ENCODE peak calls at places on chromosomes 7 and 10, in eight cellular contexts. N is cardiac muscle cell, J is A549, Z is tibial nerve, P is HepG2, G is endothelial cell of umbilical vein, K is lower lobe of right lung, L is neural progenitor cell. R is an unnamed sample.

GRCh38 chr10:13100349-13101294 is 659 bp downstream of the OPTN start:
- DNase-seq in J (peak; percentile 45), G (peak; percentile 53), L (no peak), P (peak; percentile 15), K (no peak), N (no peak), Z (no peak), R (peak; percentile 78)

GRCh38 chr10:65670087-65670486 is 1255.7 kb upstream of the LRRTM3 start:
- DNase-seq in L (no peak), K (no peak), G (no peak), J (no peak), P (no peak), Z (no peak), N (no peak), R (no peak)

GRCh38 chr10:114395361-114396022 is 8.8 kb downstream of the AFAP1L2 start:
- DNase-seq in G (no peak), K (no peak), J (no peak), L (no peak), N (no peak), P (no peak), Z (no peak), R (no peak)

GRCh38 chr7:66883716-66884115 is 37.3 kb upstream of the TMEM248 start:
- DNase-seq in J (no peak), Z (no peak), L (no peak), G (no peak), P (no peak), K (no peak), N (no peak), R (no peak)

GRCh38 chr10:113746188-113746950 is 5.1 kb upstream of the PLEKHS1 start:
- DNase-seq in K (no peak), Z (no peak), N (no peak), J (peak; percentile 41), L (no peak), P (peak; percentile 43), G (no peak), R (no peak)

GRCh38 chr10:127563718-127564553 is 14.8 kb downstream of the NPS start:
- DNase-seq in G (no peak), L (peak; percentile 15), N (peak; percentile 20), Z (no peak), K (peak; percentile 66), P (no peak), J (peak; percentile 15), R (no peak)

GRCh38 chr10:43594944-43595589 is 11.2 kb upstream of the ZNF485 start:
- DNase-seq in L (no peak), N (no peak), Z (no peak), G (peak; percentile 40), P (no peak), K (no peak), J (no peak), R (no peak)

GRCh38 chr7:128913856-128914565 is 3.5 kb upstream of the KCP start:
- DNase-seq in N (no peak), J (no peak), P (no peak), Z (no peak), L (no peak), G (no peak), K (no peak), R (peak; percentile 60)

GRCh38 chr7:67662804-67663203 is 666.2 kb downstream of the TYW1 start:
- DNase-seq in G (no peak), J (no peak), L (no peak), P (no peak), K (no peak), N (no peak), Z (no peak), R (no peak)

GRCh38 chr10:61942997-61943457 is 41.5 kb downstream of the ARID5B start:
- DNase-seq in P (no peak), K (no peak), N (no peak), J (no peak), Z (no peak), G (peak; percentile 61), L (no peak), R (no peak)

GRCh38 chr7:1473864-1474512 is 14.7 kb upstream of the MICALL2 start:
- DNase-seq in G (peak; percentile 64), K (peak; percentile 91), P (peak; percentile 63), N (peak; percentile 91), L (peak; percentile 92), J (peak; percentile 77), Z (peak; percentile 73), R (peak; percentile 90)

GRCh38 chr10:114391599-114391998 is 12.7 kb downstream of the AFAP1L2 start:
- DNase-seq in K (no peak), J (no peak), P (no peak), G (no peak), N (no peak), L (no peak), Z (no peak), R (no peak)

GRCh38 chr7:99392659-99393362 is 15.6 kb downstream of the PDAP1 start:
- DNase-seq in L (peak; percentile 90), P (no peak), J (no peak), K (peak; percentile 88), Z (peak; percentile 54), G (peak; percentile 50), N (peak; percentile 91), R (no peak)

GRCh38 chr10:104642311-104643022 is 1.4 kb downstream of the SORCS3 start:
- DNase-seq in K (peak; percentile 48), G (no peak), P (peak; percentile 28), J (peak; percentile 46), L (peak; percentile 93), N (peak; percentile 91), Z (no peak), R (no peak)

GRCh38 chr10:48399056-48399541 is 92.6 kb downstream of the MAPK8 start:
- DNase-seq in P (no peak), Z (no peak), N (no peak), K (no peak), J (no peak), L (peak; percentile 16), G (peak; percentile 25), R (no peak)
- H3K4me3 ChIP-seq in P (no peak overlapping the region), Z (no peak overlapping the region), N (no peak overlapping the region), K (no peak overlapping the region), J (no peak overlapping the region), L (no peak overlapping the region), G (no peak overlapping the region), R (no peak overlapping the region)

GRCh38 chr10:46037107-46037900 is 6.9 kb upstream of the NCOA4 start:
- DNase-seq in K (no peak), Z (no peak), N (no peak), L (no peak), G (no peak), P (no peak), J (no peak), R (no peak)
- H3K27ac ChIP-seq in K (no peak overlapping the region), Z (no peak overlapping the region), N (no peak overlapping the region), L (no peak overlapping the region), G (no peak overlapping the region), P (peak overlapping the region; percentile 84), J (no peak overlapping the region), R (no peak overlapping the region)

DNA sequence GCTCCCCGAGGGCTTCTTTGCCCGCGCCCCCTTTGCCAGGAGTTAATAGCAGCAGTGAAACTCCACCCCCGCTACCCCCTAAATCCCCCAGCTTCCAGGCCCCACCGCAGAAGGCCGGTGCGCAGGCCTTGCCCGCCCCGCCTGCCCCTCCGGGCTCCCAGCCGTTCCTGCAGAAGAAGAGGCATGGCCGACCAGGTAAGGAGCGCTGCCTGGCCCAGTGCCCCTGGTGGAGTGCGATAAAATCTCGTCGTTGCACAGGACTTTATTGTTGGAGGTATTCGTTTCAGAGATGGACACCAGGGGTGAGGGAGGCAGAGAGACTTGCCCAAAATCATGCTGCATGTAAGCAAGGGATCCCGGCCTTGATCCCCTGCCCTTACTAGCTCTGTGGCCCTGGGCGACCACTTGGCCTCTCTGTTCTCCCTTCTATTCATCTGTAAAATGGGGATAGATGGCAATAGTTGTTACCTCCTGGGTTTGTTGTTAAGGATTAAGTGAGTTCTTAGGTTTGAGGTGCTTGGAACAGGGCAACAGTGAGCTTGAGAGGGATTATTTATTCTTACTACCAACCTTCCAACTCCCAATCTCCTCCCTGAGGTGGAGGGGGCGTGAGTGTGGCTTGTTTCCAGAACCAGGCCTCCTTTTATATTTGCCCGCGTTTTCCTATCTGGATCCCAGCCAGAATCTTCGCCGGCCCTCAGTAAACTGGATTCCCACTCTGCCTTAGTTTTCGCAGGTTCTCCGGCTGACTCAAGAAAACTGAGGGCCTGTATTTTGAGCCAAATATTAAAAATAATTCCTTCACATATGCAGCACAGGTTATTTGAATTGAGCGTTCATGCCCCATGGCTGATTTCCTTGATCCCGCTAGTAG is 78.3 kb downstream of the WIPF3 start:
- DNase-seq in P (no peak), L (no peak), K (no peak), Z (no peak), N (no peak), J (no peak), G (no peak), R (no peak)
- H3K4me3 ChIP-seq in P (no peak overlapping the region), L (peak overlapping the region; percentile 51), K (no peak overlapping the region), Z (no peak overlapping the region), N (no peak overlapping the region), J (no peak overlapping the region), G (no peak overlapping the region), R (peak overlapping the region; percentile 49)

GRCh38 chr7:102934267-102934666 is 21.5 kb downstream of the LRRC17 start:
- DNase-seq in Z (no peak), J (no peak), L (peak; percentile 13), K (no peak), G (no peak), P (no peak), N (no peak), R (no peak)

GRCh38 chr7:102935450-102936110 is 22.8 kb downstream of the LRRC17 start:
- DNase-seq in L (no peak), K (no peak), Z (no peak), G (no peak), J (no peak), P (no peak), N (no peak), R (no peak)

GRCh38 chr7:102931757-102932156 is 19.0 kb downstream of the LRRC17 start:
- DNase-seq in P (no peak), Z (no peak), J (no peak), L (no peak), K (no peak), N (no peak), G (no peak), R (no peak)

GRCh38 chr7:102933763-102934162 is 21.0 kb downstream of the LRRC17 start:
- DNase-seq in Z (no peak), P (no peak), J (no peak), N (no peak), K (no peak), G (no peak), L (peak; percentile 94), R (peak; percentile 90)

DNA sequence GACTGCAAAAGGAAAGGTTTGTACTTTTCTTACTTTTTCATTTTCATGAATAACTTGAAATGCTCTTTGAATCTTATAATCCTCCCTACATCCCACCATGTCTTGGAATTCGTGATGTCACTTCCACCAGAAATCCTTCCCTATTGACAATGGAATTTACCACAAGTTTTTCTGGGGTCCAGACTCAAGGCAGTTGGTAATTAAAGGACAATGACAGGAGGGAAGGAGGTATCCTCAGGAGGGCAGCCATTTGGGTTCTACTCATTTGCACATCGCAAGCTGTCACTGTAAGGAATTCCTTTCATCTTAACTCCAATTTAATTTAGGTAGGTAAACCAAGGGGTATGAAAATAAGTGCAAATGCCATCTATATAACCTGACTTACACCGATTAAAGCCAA is 21.9 kb downstream of the LRRC17 start:
- DNase-seq in K (no peak), N (no peak), P (no peak), L (peak; percentile 66), Z (no peak), G (no peak), J (no peak), R (no peak)
- H3K27ac ChIP-seq in K (peak overlapping the region; percentile 46), N (no peak overlapping the region), P (no peak overlapping the region), L (peak overlapping the region; percentile 97), Z (no peak overlapping the region), G (no peak overlapping the region), J (no peak overlapping the region), R (peak overlapping the region; percentile 72)

GRCh38 chr7:92765725-92766124 is 70.6 kb downstream of the CDK6 start:
- DNase-seq in K (no peak), L (no peak), Z (no peak), J (no peak), N (no peak), P (no peak), G (no peak), R (no peak)
- H3K4me3 ChIP-seq in K (no peak overlapping the region), L (no peak overlapping the region), Z (no peak overlapping the region), J (peak overlapping the region; percentile 21), N (no peak overlapping the region), P (no peak overlapping the region), G (no peak overlapping the region), R (peak overlapping the region; percentile 6)